ENCODE peak calls at places on chromosomes 3 and 15, in four cellular contexts. One of them, this sample, is unnamed. For H3K9me3, the result is how much of the 10 kb centered on the place peaks cover.

GRCh38 chr15:85757073-85757938 is 37.4 kb downstream of the KLHL25 start:
- DNase-seq in HepG2: no peak
- DNase-seq in GM12878: no peak
- DNase-seq in K562: no peak
- DNase-seq in this sample: no peak

GRCh38 chr15:85897818-85898717 is 103.3 kb upstream of the KLHL25 start:
- DNase-seq in K562: no peak
- DNase-seq in GM12878: no peak
- DNase-seq in HepG2: no peak
- DNase-seq in this sample: no peak

GRCh38 chr15:90955911-90956310 is 1.2 kb downstream of the RCCD1 start:
- DNase-seq in K562: no peak
- DNase-seq in HepG2: peak
- DNase-seq in GM12878: no peak
- DNase-seq in this sample: peak

GRCh38 chr3:14588713-14589112 is 48.6 kb upstream of the GRIP2 start:
- DNase-seq in GM12878: no peak
- DNase-seq in K562: no peak
- DNase-seq in HepG2: no peak
- DNase-seq in this sample: no peak

GRCh38 chr15:99476413-99477222 is 89.2 kb upstream of the MEF2A start:
- DNase-seq in HepG2: peak
- DNase-seq in GM12878: no peak
- DNase-seq in K562: no peak
- DNase-seq in this sample: peak

GRCh38 chr15:76185716-76186115 is 125.6 kb downstream of the ETFA start:
- DNase-seq in HepG2: peak
- DNase-seq in K562: peak
- DNase-seq in GM12878: no peak
- DNase-seq in this sample: peak

GRCh38 chr15:47813985-47814384 is 96.7 kb downstream of the SEMA6D start:
- DNase-seq in GM12878: peak
- DNase-seq in HepG2: no peak
- DNase-seq in K562: no peak
- DNase-seq in this sample: no peak

GRCh38 chr15:85886345-85886935 is 91.7 kb upstream of the KLHL25 start:
- DNase-seq in K562: no peak
- DNase-seq in GM12878: no peak
- DNase-seq in HepG2: no peak
- DNase-seq in this sample: no peak

GRCh38 chr15:88615303-88616107 is 5.6 kb upstream of the AEN start:
- DNase-seq in GM12878: no peak
- DNase-seq in K562: no peak
- DNase-seq in HepG2: peak
- DNase-seq in this sample: no peak

GRCh38 chr3:59108091-59108815 is 58.4 kb upstream of the CFAP20DC start:
- DNase-seq in GM12878: no peak
- DNase-seq in K562: no peak
- DNase-seq in HepG2: no peak
- DNase-seq in this sample: no peak

GRCh38 chr3:117540583-117540982 is 831.0 kb downstream of the TUSC7 start:
- DNase-seq in K562: no peak
- DNase-seq in HepG2: no peak
- DNase-seq in GM12878: no peak
- DNase-seq in this sample: no peak

GRCh38 chr15:57343018-57343417 is 33.3 kb upstream of the CGNL1 start:
- DNase-seq in GM12878: no peak
- DNase-seq in K562: no peak
- DNase-seq in HepG2: no peak
- DNase-seq in this sample: no peak

GRCh38 chr3:153090973-153091372 is 71.1 kb upstream of the RAP2B start:
- DNase-seq in HepG2: no peak
- DNase-seq in GM12878: no peak
- DNase-seq in K562: no peak
- DNase-seq in this sample: no peak

GRCh38 chr3:179046497-179047353 is 24.9 kb downstream of the ZMAT3 start:
- DNase-seq in K562: no peak
- DNase-seq in HepG2: no peak
- DNase-seq in GM12878: peak
- DNase-seq in this sample: no peak

GRCh38 chr15:80503319-80503952 is 99.3 kb downstream of the ARNT2 start:
- DNase-seq in GM12878: no peak
- DNase-seq in K562: no peak
- DNase-seq in HepG2: no peak
- DNase-seq in this sample: no peak

GRCh38 chr3:194986208-194987043 is 284.5 kb downstream of the XXYLT1 start:
- DNase-seq in K562: no peak
- DNase-seq in GM12878: no peak
- DNase-seq in HepG2: peak
- DNase-seq in this sample: no peak

GRCh38 chr3:69182588-69183299 is 60.3 kb upstream of the LMOD3 start:
- DNase-seq in HepG2: no peak
- DNase-seq in GM12878: no peak
- DNase-seq in K562: no peak
- DNase-seq in this sample: no peak

GRCh38 chr3:133504736-133505135 is 68.8 kb upstream of the CDV3 start:
- DNase-seq in HepG2: no peak
- DNase-seq in K562: no peak
- DNase-seq in GM12878: no peak
- DNase-seq in this sample: no peak

GRCh38 chr15:79185199-79185598 is 94.6 kb upstream of the RASGRF1 start:
- DNase-seq in GM12878: no peak
- DNase-seq in HepG2: no peak
- DNase-seq in K562: peak
- DNase-seq in this sample: peak

GRCh38 chr15:38069001-38069400 is 134.6 kb downstream of the TMCO5A start:
- DNase-seq in HepG2: no peak
- DNase-seq in GM12878: peak
- DNase-seq in K562: no peak
- DNase-seq in this sample: peak

GRCh38 chr3:105353485-105354161 is 13.1 kb upstream of the ALCAM start:
- DNase-seq in HepG2: no peak
- DNase-seq in K562: no peak
- DNase-seq in GM12878: no peak
- DNase-seq in this sample: peak

GRCh38 chr3:60309539-60310268 is 941.5 kb downstream of the FHIT start:
- DNase-seq in K562: no peak
- DNase-seq in HepG2: no peak
- DNase-seq in GM12878: no peak
- DNase-seq in this sample: no peak

GRCh38 chr3:115348951-115349745 is 202.1 kb upstream of the ZBTB20 start:
- DNase-seq in K562: no peak
- DNase-seq in HepG2: no peak
- DNase-seq in GM12878: no peak
- DNase-seq in this sample: no peak

GRCh38 chr3:10837849-10838248 is 21.8 kb downstream of the SLC6A11 start:
- DNase-seq in K562: no peak
- DNase-seq in HepG2: no peak
- DNase-seq in GM12878: no peak
- DNase-seq in this sample: no peak

GRCh38 chr3:1026395-1026794 is 66.4 kb upstream of the CNTN6 start:
- DNase-seq in HepG2: no peak
- DNase-seq in K562: no peak
- DNase-seq in GM12878: no peak
- DNase-seq in this sample: no peak

GRCh38 chr3:14943042-14943441 is 4.3 kb upstream of the NR2C2 start:
- DNase-seq in HepG2: peak
- DNase-seq in K562: no peak
- DNase-seq in GM12878: no peak
- DNase-seq in this sample: no peak

GRCh38 chr3:5005367-5005766 is 26.1 kb downstream of the BHLHE40 start:
- DNase-seq in HepG2: peak
- DNase-seq in K562: no peak
- DNase-seq in GM12878: no peak
- DNase-seq in this sample: no peak

GRCh38 chr15:59570364-59570763 is 41.2 kb upstream of the GCNT3 start:
- DNase-seq in K562: no peak
- DNase-seq in GM12878: no peak
- DNase-seq in HepG2: no peak
- DNase-seq in this sample: peak

GRCh38 chr3:30495172-30496124 is 111.0 kb upstream of the TGFBR2 start:
- DNase-seq in GM12878: no peak
- DNase-seq in K562: no peak
- DNase-seq in HepG2: no peak
- DNase-seq in this sample: no peak
- TF ChIP-seq MYC in GM12878: no peak
- TF ChIP-seq MYC in K562: no peak
- TF ChIP-seq MYC in HepG2: no peak
- TF ChIP-seq MYC in this sample: no peak

DNA sequence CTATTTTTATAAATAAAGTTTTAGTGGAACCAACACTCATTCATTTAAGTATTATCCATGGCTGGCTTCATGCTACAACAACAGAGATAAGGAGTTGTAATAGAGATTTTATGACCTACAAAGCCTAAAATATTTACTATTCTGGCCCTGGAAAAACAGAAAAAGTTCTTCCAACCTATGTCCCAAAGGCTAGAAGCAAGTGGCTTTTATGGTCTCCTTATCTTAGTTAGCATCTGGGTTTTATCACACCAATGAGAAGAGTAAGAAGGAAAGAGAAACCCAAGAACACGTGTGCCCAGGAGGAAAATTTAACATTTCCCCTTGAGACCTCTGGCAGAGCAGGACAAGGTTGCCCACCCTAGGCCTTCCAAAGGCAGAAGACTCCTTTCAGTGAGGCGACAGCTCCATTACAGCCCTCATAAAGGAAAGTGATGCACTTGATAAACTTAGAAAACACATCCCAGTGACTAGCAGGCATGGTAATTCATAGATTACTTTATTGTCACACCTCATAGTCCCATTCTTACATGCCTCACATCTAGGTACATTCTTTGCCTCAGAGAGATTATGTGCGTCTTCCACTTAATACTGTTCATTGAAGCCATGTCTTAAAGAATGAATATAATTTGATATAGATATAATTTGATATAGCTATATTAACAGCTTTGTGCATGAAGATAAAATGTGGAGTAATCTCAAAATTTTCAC is 113.2 kb upstream of the ACP3 start:
- DNase-seq in HepG2: no peak
- DNase-seq in K562: no peak
- DNase-seq in GM12878: no peak
- DNase-seq in this sample: no peak
- H3K9me3 ChIP-seq in HepG2: under half
- H3K9me3 ChIP-seq in K562: under half
- H3K9me3 ChIP-seq in GM12878: under half
- H3K9me3 ChIP-seq in this sample: under half

DNA sequence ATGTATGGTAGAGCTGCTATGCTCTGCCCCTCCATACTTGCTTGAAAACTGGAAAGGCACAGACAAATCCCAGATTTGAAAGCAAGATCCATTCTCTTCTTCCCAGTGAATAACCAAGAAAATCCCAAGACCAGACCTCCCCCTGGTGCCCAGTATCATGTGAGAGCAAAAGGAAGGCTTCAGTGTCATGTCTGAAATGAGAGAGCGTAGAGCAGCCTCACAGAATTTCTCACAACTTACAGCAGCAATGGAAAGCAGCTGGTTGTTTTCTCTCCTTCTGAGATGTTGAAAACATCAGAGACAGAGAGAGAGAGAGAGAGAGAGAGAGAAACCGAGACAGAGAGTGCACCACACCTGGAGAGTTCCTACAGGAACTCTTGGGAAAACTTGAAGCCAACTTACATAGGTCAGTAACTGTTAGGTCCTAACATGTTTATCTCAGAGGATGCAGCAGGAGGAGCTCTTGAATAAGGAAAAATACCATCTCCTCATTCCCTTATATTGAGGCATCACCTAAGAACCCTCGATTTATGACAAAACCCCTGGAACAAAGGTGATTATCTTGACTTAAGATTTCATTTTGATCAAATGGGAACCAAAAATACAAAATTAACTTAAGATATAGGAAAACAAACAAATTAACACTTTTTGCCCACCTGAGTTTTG is 273.3 kb downstream of the NSUN3 start:
- DNase-seq in HepG2: peak
- DNase-seq in K562: no peak
- DNase-seq in GM12878: no peak
- DNase-seq in this sample: peak
- TF ChIP-seq MYC in HepG2: no peak
- TF ChIP-seq MYC in K562: no peak
- TF ChIP-seq MYC in GM12878: no peak
- TF ChIP-seq MYC in this sample: no peak

DNA sequence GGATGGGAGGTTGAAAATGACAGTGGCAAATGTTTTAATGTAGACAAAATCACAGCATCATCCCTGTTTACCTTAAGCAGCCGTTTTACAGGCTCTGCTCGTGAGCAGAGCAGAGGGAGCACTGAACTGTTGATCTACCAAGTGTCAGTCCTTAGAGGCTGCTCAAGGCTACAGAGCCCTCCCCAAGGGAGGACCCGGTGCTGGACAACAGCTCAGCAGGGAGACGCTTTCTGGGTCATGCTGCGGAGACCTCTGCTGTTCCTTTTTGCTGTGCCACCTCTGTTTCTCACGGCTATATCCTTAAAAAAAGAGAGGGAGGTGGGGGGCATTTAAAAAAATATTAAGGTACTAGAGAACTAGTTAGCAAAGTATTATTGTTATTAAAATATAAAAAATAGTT is 400.2 kb downstream of the GABRB3 start:
- DNase-seq in HepG2: no peak
- DNase-seq in GM12878: no peak
- DNase-seq in K562: no peak
- DNase-seq in this sample: no peak
- H3K9me3 ChIP-seq in HepG2: half or more
- H3K9me3 ChIP-seq in GM12878: under half
- H3K9me3 ChIP-seq in K562: under half
- H3K9me3 ChIP-seq in this sample: under half

This sample was measured in A549.